ENCODE peak calls at places on chromosome 18, in four cellular contexts. One of them, this sample, is unnamed.

GRCh38 chr18:28175047-28175929 is 1.6 kb downstream of the CDH2 start:
- DNase-seq in Panc1: no peak
- DNase-seq in K562: no peak
- DNase-seq in HepG2: peak; percentile 74
- DNase-seq in this sample: no peak

GRCh38 chr18:78102135-78102534 is 852.5 kb downstream of the GALR1 start:
- DNase-seq in Panc1: no peak
- DNase-seq in K562: no peak
- DNase-seq in HepG2: no peak
- DNase-seq in this sample: no peak

GRCh38 chr18:55732227-55733106 is 144.5 kb upstream of the TCF4 start:
- DNase-seq in Panc1: no peak
- DNase-seq in K562: peak; percentile 63
- DNase-seq in HepG2: no peak
- DNase-seq in this sample: no peak

GRCh38 chr18:79382681-79383387 is 12.9 kb upstream of the NFATC1 start:
- DNase-seq in Panc1: no peak
- DNase-seq in K562: no peak
- DNase-seq in HepG2: no peak
- DNase-seq in this sample: no peak

GRCh38 chr18:74139414-74139813 is 8.2 kb downstream of the FBXO15 start:
- DNase-seq in Panc1: no peak
- DNase-seq in K562: no peak
- DNase-seq in HepG2: no peak
- DNase-seq in this sample: no peak

GRCh38 chr18:28903366-28903765 is 726.4 kb upstream of the CDH2 start:
- DNase-seq in Panc1: no peak
- DNase-seq in K562: no peak
- DNase-seq in HepG2: no peak
- DNase-seq in this sample: no peak

GRCh38 chr18:10320848-10321247 is 133.6 kb upstream of the APCDD1 start:
- DNase-seq in Panc1: no peak
- DNase-seq in K562: no peak
- DNase-seq in HepG2: no peak
- DNase-seq in this sample: no peak

GRCh38 chr18:74395630-74396251 is 61.4 kb downstream of the DIPK1C start:
- DNase-seq in Panc1: no peak
- DNase-seq in K562: no peak
- DNase-seq in HepG2: no peak
- DNase-seq in this sample: no peak

GRCh38 chr18:58276640-58277456 is 232.8 kb downstream of the NEDD4L start:
- DNase-seq in Panc1: no peak
- DNase-seq in K562: no peak
- DNase-seq in HepG2: no peak
- DNase-seq in this sample: no peak
- TF ChIP-seq TCF7L2 in Panc1: no peak
- TF ChIP-seq TCF7L2 in K562: no peak
- TF ChIP-seq TCF7L2 in HepG2: no peak
- TF ChIP-seq TCF7L2 in this sample: no peak

DNA sequence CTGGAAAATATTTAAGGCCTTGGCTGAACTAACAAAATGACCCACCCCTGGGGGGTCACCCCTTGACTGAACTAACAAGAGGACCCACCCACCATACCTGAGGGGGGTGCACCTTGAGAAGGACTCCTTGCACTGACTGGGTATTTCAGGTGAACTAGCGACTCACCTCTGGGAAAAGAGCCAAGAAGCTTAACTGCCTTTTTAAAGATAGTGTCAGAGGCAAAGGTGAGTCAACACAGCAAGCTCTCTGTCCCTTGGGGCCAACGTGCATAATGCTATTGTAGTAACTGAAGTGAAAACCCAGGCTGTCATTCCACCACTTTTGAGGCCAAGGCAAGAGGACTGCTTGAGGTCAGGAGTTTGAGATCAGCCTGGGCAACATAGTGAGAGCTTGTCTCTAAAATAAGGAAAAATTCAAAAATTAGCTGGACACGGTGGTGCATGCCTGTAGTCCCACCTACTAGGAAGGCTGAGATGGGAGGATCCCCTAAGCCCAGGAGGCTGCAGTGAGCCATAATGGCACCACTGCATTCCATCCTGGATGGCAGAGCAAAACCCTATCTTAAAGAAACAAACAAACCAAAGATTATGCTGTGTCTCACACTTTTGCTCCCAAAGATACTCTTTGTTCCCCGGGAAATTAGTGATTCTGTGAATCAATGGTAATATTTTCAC is 36.4 kb upstream of the ZCCHC2 start:
- DNase-seq in Panc1: peak; percentile 68
- DNase-seq in K562: peak; percentile 25
- DNase-seq in HepG2: peak; percentile 69
- DNase-seq in this sample: peak; percentile 94
- TF ChIP-seq TCF7L2 in Panc1: no peak
- TF ChIP-seq TCF7L2 in K562: no peak
- TF ChIP-seq TCF7L2 in HepG2: no peak
- TF ChIP-seq TCF7L2 in this sample: peak; percentile 38

GRCh38 chr18:24875761-24876160 is 415.3 kb downstream of the HRH4 start:
- DNase-seq in Panc1: no peak
- DNase-seq in K562: no peak
- DNase-seq in HepG2: no peak
- DNase-seq in this sample: no peak

GRCh38 chr18:24875286-24875685 is 414.8 kb downstream of the HRH4 start:
- DNase-seq in Panc1: no peak
- DNase-seq in K562: no peak
- DNase-seq in HepG2: no peak
- DNase-seq in this sample: no peak

GRCh38 chr18:24878289-24878688 is 417.9 kb downstream of the HRH4 start:
- DNase-seq in Panc1: no peak
- DNase-seq in K562: no peak
- DNase-seq in HepG2: peak; percentile 7
- DNase-seq in this sample: no peak

GRCh38 chr18:24876266-24876665 is 415.8 kb downstream of the HRH4 start:
- DNase-seq in Panc1: no peak
- DNase-seq in K562: no peak
- DNase-seq in HepG2: no peak
- DNase-seq in this sample: no peak
- TF ChIP-seq TCF7L2 in Panc1: no peak
- TF ChIP-seq TCF7L2 in K562: no peak
- TF ChIP-seq TCF7L2 in HepG2: no peak
- TF ChIP-seq TCF7L2 in this sample: no peak

DNA sequence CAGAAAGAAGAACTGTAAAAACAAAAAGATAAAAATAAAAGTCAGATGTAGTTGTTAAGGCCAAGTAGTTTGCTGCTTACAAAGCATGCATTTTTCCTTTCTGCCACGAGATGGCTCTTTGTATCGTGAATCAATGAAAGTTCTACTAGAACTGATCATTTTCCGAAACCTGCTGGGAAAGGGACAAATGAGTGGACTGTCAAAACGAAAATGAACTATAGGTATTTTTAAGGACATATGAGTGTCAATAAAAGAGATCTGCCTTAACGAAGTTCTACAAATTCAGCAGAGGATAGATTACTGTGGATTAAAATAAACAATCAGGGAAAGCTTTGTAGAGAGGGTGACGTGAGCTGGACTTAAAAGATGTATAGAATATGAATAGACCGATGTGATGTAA is 15.0 kb upstream of the ELOA2 start:
- DNase-seq in Panc1: peak; percentile 20
- DNase-seq in K562: peak; percentile 16
- DNase-seq in HepG2: peak; percentile 40
- DNase-seq in this sample: peak; percentile 54
- TF ChIP-seq TCF7L2 in Panc1: no peak
- TF ChIP-seq TCF7L2 in K562: no peak
- TF ChIP-seq TCF7L2 in HepG2: no peak
- TF ChIP-seq TCF7L2 in this sample: no peak

GRCh38 chr18:24839991-24840390 is 379.6 kb downstream of the HRH4 start:
- DNase-seq in Panc1: no peak
- DNase-seq in K562: no peak
- DNase-seq in HepG2: no peak
- DNase-seq in this sample: no peak
- TF ChIP-seq TCF7L2 in Panc1: no peak
- TF ChIP-seq TCF7L2 in K562: no peak
- TF ChIP-seq TCF7L2 in HepG2: no peak
- TF ChIP-seq TCF7L2 in this sample: no peak

GRCh38 chr18:57461652-57462269 is 26.6 kb downstream of the ONECUT2 start:
- DNase-seq in Panc1: no peak
- DNase-seq in K562: no peak
- DNase-seq in HepG2: no peak
- DNase-seq in this sample: no peak
- TF ChIP-seq TCF7L2 in Panc1: no peak
- TF ChIP-seq TCF7L2 in K562: no peak
- TF ChIP-seq TCF7L2 in HepG2: no peak
- TF ChIP-seq TCF7L2 in this sample: no peak

GRCh38 chr18:34771958-34772357 is 61.9 kb downstream of the DTNA start:
- DNase-seq in Panc1: no peak
- DNase-seq in K562: no peak
- DNase-seq in HepG2: no peak
- DNase-seq in this sample: no peak
- TF ChIP-seq TCF7L2 in Panc1: no peak
- TF ChIP-seq TCF7L2 in K562: no peak
- TF ChIP-seq TCF7L2 in HepG2: no peak
- TF ChIP-seq TCF7L2 in this sample: no peak